ENCODE peak calls at places on chromosomes 11 and 22, in seven cellular contexts. U, G, A, H, D, O and R are unnamed samples.

GRCh38 chr11:94473177-94473799 is 20.4 kb downstream of the MRE11 start:
- DNase-seq in U (no peak), G (peak), A (peak), H (peak), D (peak), O (peak), R (peak)

GRCh38 chr11:20055312-20055711 is 105.0 kb downstream of the DBX1 start:
- DNase-seq in U (no peak), G (no peak), A (no peak), H (no peak), D (no peak), O (peak), R (peak)

GRCh38 chr11:32437406-32438345 is 2.3 kb upstream of the WT1 start:
- DNase-seq in U (no peak), G (no peak), A (no peak), H (no peak), D (no peak), O (no peak), R (no peak)

GRCh38 chr22:23381661-23382427 is 198.2 kb downstream of the IGLL1 start:
- DNase-seq in U (no peak), G (no peak), A (no peak), H (no peak), D (no peak), O (no peak), R (no peak)

GRCh38 chr11:2447951-2448650 is 3.3 kb downstream of the KCNQ1 start:
- DNase-seq in U (no peak), G (no peak), A (no peak), H (no peak), D (no peak), O (no peak), R (no peak)

GRCh38 chr11:12315024-12315423 is 62.3 kb upstream of the PARVA start:
- DNase-seq in U (no peak), G (no peak), A (no peak), H (no peak), D (no peak), O (no peak), R (no peak)

GRCh38 chr11:66467034-66467659 is 442 bp downstream of the PELI3 start:
- DNase-seq in U (peak), G (peak), A (no peak), H (peak), D (peak), O (peak), R (peak)

GRCh38 chr11:117823941-117824420 is 563 bp downstream of the FXYD2 start:
- DNase-seq in U (no peak), G (no peak), A (peak), H (peak), D (peak), O (no peak), R (peak)

GRCh38 chr22:36329217-36330078 is 58.3 kb downstream of the MYH9 start:
- DNase-seq in U (peak), G (no peak), A (peak), H (peak), D (peak), O (peak), R (peak)

GRCh38 chr11:73965764-73966121 is 14.9 kb downstream of the DNAJB13 start:
- DNase-seq in U (no peak), G (no peak), A (no peak), H (no peak), D (no peak), O (no peak), R (no peak)